ENCODE peak calls at places on chromosome 1, in eight cellular contexts. U is transverse colon, G is A549, A is breast epithelium, O is testis, H is H54, R is heart left ventricle, N is GM12892. K is an unnamed sample.

GRCh38 chr1:21268281-21269239 is 21.7 kb downstream of the ECE1 start:
- DNase-seq in U (peak; percentile 60), O (peak; percentile 53), A (peak; percentile 87), N (no peak), R (peak; percentile 55), G (no peak), H (no peak), K (no peak)

GRCh38 chr1:55965981-55966461 is 613.3 kb downstream of the PLPP3 start:
- DNase-seq in N (no peak), O (no peak), H (no peak), R (no peak), A (no peak), G (no peak), U (no peak), K (no peak)

GRCh38 chr1:27416387-27417111 is 24.1 kb downstream of the GPR3 start:
- DNase-seq in O (peak; percentile 67), G (peak; percentile 52), A (no peak), H (no peak), N (no peak), R (peak; percentile 47), U (peak; percentile 49), K (no peak)

GRCh38 chr1:159751022-159751421 is 29.7 kb upstream of the DUSP23 start:
- DNase-seq in R (no peak), G (no peak), H (no peak), A (no peak), U (no peak), N (no peak), O (no peak), K (no peak)

GRCh38 chr1:227192163-227192562 is 126.1 kb downstream of the CDC42BPA start:
- DNase-seq in A (no peak), G (peak; percentile 53), N (no peak), R (peak; percentile 34), U (peak; percentile 10), O (no peak), H (peak; percentile 46), K (no peak)

GRCh38 chr1:177862916-177863315 is 106.9 kb downstream of the SEC16B start:
- DNase-seq in U (no peak), A (no peak), O (no peak), R (no peak), G (no peak), H (no peak), N (no peak), K (no peak)

GRCh38 chr1:91273875-91274274 is 130.8 kb downstream of the HFM1 start:
- DNase-seq in G (no peak), A (no peak), O (no peak), N (no peak), U (no peak), R (no peak), H (no peak), K (no peak)

GRCh38 chr1:100526894-100527293 is 11.0 kb upstream of the GPR88 start:
- DNase-seq in O (no peak), U (no peak), R (no peak), A (no peak), N (no peak), H (no peak), G (no peak), K (no peak)

GRCh38 chr1:180135535-180135934 is 19.1 kb upstream of the QSOX1 start:
- DNase-seq in H (no peak), R (no peak), O (no peak), A (no peak), N (no peak), G (no peak), U (no peak), K (no peak)

GRCh38 chr1:206668874-206669410 is 15.8 kb upstream of the MAPKAPK2 start:
- DNase-seq in N (no peak), U (no peak), H (no peak), R (no peak), A (no peak), G (no peak), O (no peak), K (no peak)

GRCh38 chr1:56469640-56470371 is 109.6 kb downstream of the PLPP3 start:
- DNase-seq in O (no peak), U (no peak), H (no peak), N (no peak), R (no peak), A (no peak), G (no peak), K (no peak)

GRCh38 chr1:201450721-201451291 is 18.2 kb downstream of the PHLDA3 start:
- DNase-seq in H (peak; percentile 73), G (no peak), A (peak; percentile 70), R (peak; percentile 88), N (no peak), U (no peak), O (peak; percentile 69), K (no peak)

DNA sequence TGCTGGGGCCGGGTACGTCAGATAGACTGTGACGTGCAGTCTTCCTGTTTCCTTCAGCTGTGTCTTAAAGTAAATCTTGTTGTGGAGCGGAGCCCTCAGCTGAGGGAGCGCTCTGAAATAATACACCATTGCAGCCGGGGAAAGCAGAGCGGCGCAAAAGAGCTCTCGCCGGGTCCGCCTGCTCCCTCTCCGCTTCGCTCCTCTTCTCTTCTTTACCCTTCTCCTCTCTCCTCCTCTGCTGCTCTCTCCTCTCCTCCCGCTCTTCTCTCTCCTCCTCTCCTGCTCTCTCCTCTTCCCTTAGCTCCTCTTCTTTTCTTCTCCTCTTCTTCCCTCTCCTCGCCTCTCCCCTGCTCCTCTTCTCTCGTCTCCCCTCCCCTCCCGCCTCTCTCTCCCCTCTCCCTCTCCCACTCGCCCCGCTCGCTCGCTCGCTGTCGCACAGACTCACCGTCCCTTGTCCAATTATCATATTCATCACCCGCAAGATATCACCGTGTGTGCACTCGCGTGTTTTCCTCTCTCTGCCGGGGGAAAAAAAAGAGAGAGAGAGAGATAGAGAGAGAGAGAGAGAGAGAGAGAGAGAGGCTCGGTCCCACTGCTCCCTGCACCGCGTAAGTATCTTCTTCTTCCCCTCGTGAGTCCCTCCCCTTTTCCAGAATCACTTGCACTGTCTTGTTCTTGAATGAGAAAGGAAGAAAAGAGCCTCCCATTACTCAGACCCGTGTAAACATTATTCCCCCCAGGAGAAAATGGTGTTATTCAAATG is at the start of gene PROX1:
- DNase-seq in G (peak; percentile 75), O (peak; percentile 91), U (peak; percentile 78), N (no peak), A (peak; percentile 80), H (peak; percentile 45), R (peak; percentile 87), K (no peak)
- TF ChIP-seq POLR2A in G (no peak), O (no peak), U (peak; percentile 69), N (no peak), A (peak; percentile 63), H (no peak), R (peak; percentile 84), K (no peak)

GRCh38 chr1:247007511-247008405 is at the start of gene ZNF695:
- DNase-seq in A (peak; percentile 86), N (peak; percentile 47), U (peak; percentile 90), G (peak; percentile 90), O (peak; percentile 95), H (peak; percentile 42), R (peak; percentile 91), K (peak; percentile 83)
- TF ChIP-seq POLR2A in A (no peak), N (no peak), U (no peak), G (peak; percentile 8), O (no peak), H (peak; percentile 17), R (no peak), K (no peak)

DNA sequence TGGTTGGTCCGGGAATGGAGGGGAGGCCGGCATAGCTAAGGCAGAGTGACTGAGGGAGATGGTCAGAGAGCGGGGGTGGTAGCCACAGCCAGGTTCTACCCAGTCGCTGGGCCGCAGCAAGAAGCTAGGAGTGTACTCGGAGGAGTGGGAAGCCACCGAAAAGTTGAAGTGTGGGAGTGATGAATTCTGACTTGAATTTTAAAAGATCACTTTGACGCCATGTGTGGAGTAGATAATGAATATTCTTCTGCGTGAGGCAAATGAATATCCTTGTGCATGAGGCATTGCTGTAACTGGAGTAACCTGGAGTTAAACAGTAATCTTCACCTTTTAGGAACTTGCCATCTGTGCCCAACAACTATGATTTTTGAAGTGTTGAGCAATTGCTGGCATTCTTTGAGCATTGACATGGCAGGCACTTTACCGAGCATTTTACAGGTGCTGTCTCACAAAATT is 6.9 kb downstream of the CTPS1 start:
- DNase-seq in G (no peak), R (no peak), N (no peak), A (no peak), U (no peak), O (no peak), H (no peak), K (no peak)
- TF ChIP-seq POLR2A in G (no peak), R (no peak), N (no peak), A (no peak), U (no peak), O (no peak), H (no peak), K (no peak)

DNA sequence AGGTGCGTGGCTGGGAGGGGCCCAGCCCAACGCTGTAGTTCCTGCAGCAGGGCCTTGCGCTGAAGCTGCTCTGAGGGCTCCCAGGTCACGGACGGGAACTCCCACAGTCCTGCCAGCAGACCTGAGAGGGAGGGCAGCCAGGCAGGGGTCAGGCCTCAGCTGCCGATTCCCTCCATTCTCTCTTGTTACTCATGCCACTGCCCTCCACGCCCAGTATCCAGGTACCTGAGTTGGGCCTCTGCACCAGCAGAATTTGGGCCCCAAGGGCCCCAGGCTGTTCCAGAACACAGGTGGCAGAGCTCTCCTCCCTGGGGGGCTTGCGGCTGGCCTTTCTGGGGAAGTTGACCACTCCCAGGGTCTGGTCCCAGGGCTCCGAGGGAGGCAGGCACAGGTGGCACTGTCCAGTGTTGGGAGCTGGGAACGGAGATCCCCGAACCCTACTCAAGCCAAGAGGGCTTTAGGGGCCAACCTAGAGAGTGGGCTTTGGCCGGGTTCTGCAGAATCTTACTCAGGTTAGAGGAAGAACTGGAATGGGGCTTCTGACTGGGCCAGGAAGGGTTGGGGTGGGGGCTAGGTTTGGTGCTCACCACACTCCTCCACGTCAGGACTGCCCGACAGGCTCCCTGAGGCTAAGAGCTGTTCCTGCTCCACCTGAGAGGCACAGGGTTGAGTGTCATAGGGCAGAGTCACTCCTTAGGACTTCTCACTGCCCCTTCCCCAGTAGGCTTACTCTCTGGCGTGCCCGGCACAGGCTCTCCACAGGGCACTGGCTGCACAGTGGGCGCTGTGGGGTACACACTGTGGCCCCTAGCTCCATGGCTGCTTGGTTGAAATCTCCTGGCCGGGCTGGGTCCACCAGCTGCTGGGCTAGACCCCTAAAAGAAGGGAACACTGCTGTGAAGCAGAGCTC is 5.0 kb downstream of the HPDL start:
- DNase-seq in U (no peak), O (no peak), G (no peak), A (no peak), N (no peak), R (no peak), H (no peak), K (no peak)
- TF ChIP-seq POLR2A in U (no peak), O (no peak), G (no peak), A (no peak), N (no peak), R (no peak), H (no peak), K (no peak)

DNA sequence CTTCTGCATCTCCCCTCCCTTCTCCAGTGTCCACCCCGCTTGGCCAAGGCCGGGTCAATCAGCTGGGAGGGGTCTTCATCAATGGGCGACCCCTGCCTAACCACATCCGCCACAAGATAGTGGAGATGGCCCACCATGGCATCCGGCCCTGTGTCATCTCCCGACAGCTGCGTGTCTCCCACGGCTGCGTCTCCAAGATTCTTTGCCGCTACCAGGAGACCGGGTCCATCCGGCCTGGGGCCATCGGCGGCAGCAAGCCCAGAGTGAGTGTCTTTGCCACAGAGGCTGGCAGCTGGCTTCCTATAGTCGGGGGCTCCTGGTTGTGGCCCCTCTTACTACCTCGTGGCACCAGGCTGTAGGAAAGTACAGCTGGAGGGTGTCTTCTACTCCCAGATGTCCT is 3.6 kb downstream of the PAX7 start:
- DNase-seq in A (no peak), H (no peak), U (no peak), G (no peak), R (no peak), O (no peak), N (no peak), K (no peak)
- TF ChIP-seq POLR2A in A (no peak), H (no peak), U (no peak), G (no peak), R (no peak), O (no peak), N (no peak), K (no peak)

K was measured in GM12891.